ENCODE peak calls at places on chromosomes 3 and 15, in seven cellular contexts. B is psoas muscle, H is amniotic stem cell, L is EL, N is RWPE2, F is tibial artery, X is Panc1. Q is an unnamed sample.

GRCh38 chr15:69154684-69155083 is 5.8 kb upstream of the GLCE start:
- DNase-seq in H (no peak), N (no peak), F (no peak), L (peak; percentile 92), B (no peak), X (no peak), Q (no peak)

GRCh38 chr3:196272826-196273225 is 14.7 kb downstream of the PCYT1A start:
- DNase-seq in N (no peak), X (no peak), F (no peak), B (peak; percentile 30), L (no peak), H (no peak), Q (no peak)

GRCh38 chr3:151228291-151229125 is 25.5 kb upstream of the GPR171 start:
- DNase-seq in H (no peak), F (no peak), L (peak; percentile 64), X (no peak), N (no peak), B (no peak), Q (no peak)

GRCh38 chr3:16063603-16064002 is 110.9 kb upstream of the GALNT15 start:
- DNase-seq in F (no peak), N (no peak), B (no peak), X (no peak), L (no peak), H (no peak), Q (no peak)

GRCh38 chr3:186024210-186024609 is 84.7 kb downstream of the ETV5 start:
- DNase-seq in L (no peak), N (no peak), B (peak; percentile 52), X (no peak), H (no peak), F (no peak), Q (no peak)

GRCh38 chr3:146396792-146397191 is 72.6 kb downstream of the PLSCR2 start:
- DNase-seq in L (no peak), X (no peak), B (no peak), F (no peak), N (no peak), H (no peak), Q (no peak)

GRCh38 chr15:73991260-73991659 is 835 bp downstream of the STOML1 start:
- DNase-seq in B (peak; percentile 86), X (no peak), L (peak; percentile 46), H (no peak), F (peak; percentile 91), N (no peak), Q (no peak)

GRCh38 chr3:113557374-113557773 is 25.0 kb downstream of the SIDT1 start:
- DNase-seq in F (no peak), L (peak; percentile 83), B (no peak), N (no peak), H (no peak), X (no peak), Q (no peak)

GRCh38 chr3:106643684-106644161 is 733.5 kb upstream of the CCDC54 start:
- DNase-seq in B (no peak), N (no peak), H (no peak), L (no peak), F (no peak), X (no peak), Q (no peak)

GRCh38 chr3:58536501-58537411 is at the start of gene ACOX2:
- DNase-seq in L (no peak), F (peak; percentile 85), X (no peak), N (no peak), B (peak; percentile 67), H (no peak), Q (no peak)

GRCh38 chr15:38562278-38562677 is 2.3 kb downstream of the RASGRP1 start:
- DNase-seq in L (no peak), H (no peak), F (no peak), B (no peak), N (no peak), X (no peak), Q (no peak)

GRCh38 chr3:155548194-155548593 is 196.7 kb downstream of the PLCH1 start:
- DNase-seq in B (no peak), N (no peak), X (no peak), F (no peak), L (peak; percentile 9), H (peak; percentile 20), Q (no peak)